ENCODE peak calls at places on chromosomes 13 and 19, in nine cellular contexts. P, X, F, E, G, S, O, T and Z are unnamed samples.
A peak's percentile ranks its signal among the peaks of the same experiment; 100 is the strongest.

GRCh38 chr19:40672038-40672437 is 18.4 kb downstream of the NUMBL start:
- DNase-seq in P (no peak), X (no peak), F (no peak), E (no peak), G (no peak), S (no peak), O (peak; percentile 13), T (no peak), Z (no peak)

GRCh38 chr19:40945645-40946044 is 45.4 kb upstream of the CYP2B6 start:
- DNase-seq in P (no peak), X (no peak), F (no peak), E (no peak), G (no peak), S (no peak), O (no peak), T (no peak), Z (no peak)

GRCh38 chr19:51366050-51366998 is at the start of gene ETFB:
- DNase-seq in P (peak; percentile 93), X (peak; percentile 86), F (peak; percentile 92), E (peak; percentile 98), G (peak; percentile 98), S (peak; percentile 99), O (peak; percentile 99), T (peak; percentile 89), Z (peak; percentile 99)

GRCh38 chr13:106475852-106476251 is 59.6 kb downstream of the EFNB2 start:
- DNase-seq in P (no peak), X (no peak), F (no peak), E (no peak), G (no peak), S (no peak), O (no peak), T (no peak), Z (no peak)

GRCh38 chr13:52862358-52863206 is 14.1 kb upstream of the PCDH8 start:
- DNase-seq in P (no peak), X (no peak), F (no peak), E (peak; percentile 62), G (no peak), S (no peak), O (no peak), T (no peak), Z (peak; percentile 41)

GRCh38 chr19:17491287-17491686 is 20.2 kb upstream of the PGLS start:
- DNase-seq in P (no peak), X (no peak), F (no peak), E (no peak), G (no peak), S (no peak), O (no peak), T (no peak), Z (no peak)

GRCh38 chr13:33918199-33918932 is 100.4 kb downstream of the RFC3 start:
- DNase-seq in P (no peak), X (no peak), F (peak; percentile 12), E (no peak), G (no peak), S (no peak), O (no peak), T (no peak), Z (no peak)

GRCh38 chr13:52832268-52832667 is 16.2 kb downstream of the PCDH8 start:
- DNase-seq in P (no peak), X (no peak), F (no peak), E (no peak), G (no peak), S (no peak), O (no peak), T (no peak), Z (no peak)

GRCh38 chr13:111304041-111304544 is 16.3 kb upstream of the TEX29 start:
- DNase-seq in P (no peak), X (no peak), F (no peak), E (no peak), G (no peak), S (no peak), O (no peak), T (no peak), Z (no peak)

GRCh38 chr19:51552996-51553725 is 17.9 kb upstream of the ZNF175 start:
- DNase-seq in P (no peak), X (peak; percentile 6), F (peak; percentile 31), E (peak; percentile 45), G (peak; percentile 54), S (no peak), O (peak; percentile 71), T (no peak), Z (peak; percentile 6)

GRCh38 chr13:112731667-112732616 is 42.1 kb downstream of the ATP11A start:
- DNase-seq in P (no peak), X (no peak), F (no peak), E (no peak), G (no peak), S (no peak), O (no peak), T (no peak), Z (no peak)
- H3K4me1 ChIP-seq in P (no peaks in the 10 kb centered on the region), X (no peaks in the 10 kb centered on the region), F (no peaks in the 10 kb centered on the region), E (peaks cover 6% of the 10 kb centered on the region), G (no peaks in the 10 kb centered on the region), S (peaks cover 25% of the 10 kb centered on the region), O (peaks cover 28% of the 10 kb centered on the region), T (no peaks in the 10 kb centered on the region), Z (no peaks in the 10 kb centered on the region)

DNA sequence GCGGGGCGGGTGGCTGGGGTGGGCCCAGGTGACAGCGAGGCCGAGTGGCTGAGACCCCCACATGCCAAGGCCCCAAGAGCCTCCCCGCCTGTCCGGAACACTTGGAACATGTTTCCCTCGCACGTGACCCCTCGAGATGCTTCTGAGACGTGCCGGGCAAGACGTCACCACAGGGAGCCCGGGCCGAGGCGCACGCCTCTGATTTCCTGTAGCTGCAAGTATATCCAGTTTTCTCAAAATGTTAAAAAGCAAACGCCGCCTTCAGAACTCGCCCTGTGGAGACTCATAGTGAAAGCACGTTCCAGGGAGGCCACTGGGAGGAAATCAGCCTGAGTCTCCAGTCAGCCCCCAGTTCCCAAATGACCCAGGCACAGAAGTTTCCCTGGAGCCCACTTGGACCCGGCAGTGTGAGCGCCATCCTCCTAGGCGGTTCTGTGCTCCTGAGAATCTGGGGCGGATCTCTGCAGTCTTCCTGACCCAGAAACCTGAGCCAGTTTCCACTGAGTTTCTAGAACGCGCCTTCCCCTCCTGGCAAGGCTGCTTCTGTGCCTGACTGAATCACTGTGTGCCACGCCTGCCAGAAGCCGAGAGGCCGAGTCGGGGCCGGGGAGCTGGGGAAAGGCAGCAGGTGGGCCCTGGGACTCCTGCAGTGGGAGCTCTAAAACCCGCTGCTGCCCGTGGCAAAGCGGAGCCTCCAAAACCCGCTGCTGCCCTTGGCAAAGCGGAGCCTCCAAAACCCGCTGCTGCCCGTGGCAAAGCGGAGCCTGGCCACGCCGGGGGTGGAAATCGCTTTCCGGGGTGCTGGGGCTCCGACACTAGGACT is 179.3 kb downstream of the KDM4B start:
- DNase-seq in P (peak; percentile 22), X (no peak), F (no peak), E (no peak), G (peak; percentile 24), S (peak; percentile 31), O (peak; percentile 73), T (no peak), Z (no peak)
- H3K36me3 ChIP-seq in P (no peaks in the 10 kb centered on the region), X (no peaks in the 10 kb centered on the region), F (peaks cover 22% of the 10 kb centered on the region), E (peaks cover 100% of the 10 kb centered on the region), G (peaks cover 18% of the 10 kb centered on the region), S (peaks cover 54% of the 10 kb centered on the region), O (peaks cover 2% of the 10 kb centered on the region), T (no peaks in the 10 kb centered on the region), Z (peaks cover 3% of the 10 kb centered on the region)

GRCh38 chr19:1151917-1152601 is 22.0 kb downstream of the SBNO2 start:
- DNase-seq in P (no peak), X (no peak), F (no peak), E (no peak), G (no peak), S (peak; percentile 76), O (peak; percentile 86), T (no peak), Z (no peak)

GRCh38 chr19:1150333-1151036 is 23.6 kb downstream of the SBNO2 start:
- DNase-seq in P (no peak), X (no peak), F (no peak), E (no peak), G (no peak), S (no peak), O (peak; percentile 53), T (no peak), Z (no peak)

GRCh38 chr19:1149259-1150045 is 24.6 kb downstream of the SBNO2 start:
- DNase-seq in P (no peak), X (no peak), F (no peak), E (no peak), G (no peak), S (no peak), O (peak; percentile 50), T (no peak), Z (no peak)

GRCh38 chr19:1153891-1154730 is 20.0 kb downstream of the SBNO2 start:
- DNase-seq in P (no peak), X (no peak), F (no peak), E (no peak), G (no peak), S (no peak), O (peak; percentile 61), T (no peak), Z (no peak)

GRCh38 chr19:1151037-1151716 is 22.9 kb downstream of the SBNO2 start:
- DNase-seq in P (no peak), X (no peak), F (no peak), E (no peak), G (no peak), S (no peak), O (peak; percentile 55), T (no peak), Z (no peak)
- H3K4me1 ChIP-seq in P (no peaks in the 10 kb centered on the region), X (no peaks in the 10 kb centered on the region), F (no peaks in the 10 kb centered on the region), E (peaks cover 42% of the 10 kb centered on the region), G (no peaks in the 10 kb centered on the region), S (peaks cover 47% of the 10 kb centered on the region), O (peaks cover 30% of the 10 kb centered on the region), T (no peaks in the 10 kb centered on the region), Z (no peaks in the 10 kb centered on the region)

GRCh38 chr13:94992277-94992989 is 280.1 kb upstream of the SOX21 start:
- DNase-seq in P (no peak), X (no peak), F (no peak), E (no peak), G (no peak), S (no peak), O (no peak), T (no peak), Z (no peak)

GRCh38 chr13:94997126-94997525 is 284.8 kb upstream of the SOX21 start:
- DNase-seq in P (no peak), X (no peak), F (no peak), E (no peak), G (no peak), S (no peak), O (no peak), T (no peak), Z (no peak)

GRCh38 chr13:94994506-94994905 is 282.2 kb upstream of the SOX21 start:
- DNase-seq in P (no peak), X (no peak), F (no peak), E (no peak), G (no peak), S (no peak), O (no peak), T (no peak), Z (peak; percentile 93)

GRCh38 chr13:94996445-94996844 is 284.1 kb upstream of the SOX21 start:
- DNase-seq in P (no peak), X (no peak), F (no peak), E (no peak), G (no peak), S (no peak), O (no peak), T (no peak), Z (no peak)

DNA sequence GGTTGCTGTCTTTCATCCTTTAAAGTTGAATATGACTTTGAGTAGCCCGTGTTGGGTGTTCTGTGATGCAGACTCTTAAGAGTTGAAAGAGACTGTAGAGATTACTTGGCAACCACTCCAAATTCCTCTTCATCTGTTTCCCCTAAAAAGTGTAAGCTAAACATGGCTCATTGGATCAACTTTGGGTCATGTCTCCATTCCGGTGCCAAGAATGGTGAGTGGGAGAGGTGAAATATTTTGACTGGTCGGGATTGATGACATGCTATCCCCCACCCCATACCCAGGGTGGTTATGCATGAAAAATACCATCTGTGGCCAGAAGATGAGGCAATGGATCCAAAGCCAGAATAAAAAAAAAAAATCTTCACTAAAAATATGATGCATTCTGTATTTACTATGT is 281.3 kb upstream of the SOX21 start:
- DNase-seq in P (no peak), X (no peak), F (no peak), E (no peak), G (no peak), S (no peak), O (no peak), T (no peak), Z (no peak)
- H3K36me3 ChIP-seq in P (no peaks in the 10 kb centered on the region), X (no peaks in the 10 kb centered on the region), F (no peaks in the 10 kb centered on the region), E (no peaks in the 10 kb centered on the region), G (no peaks in the 10 kb centered on the region), S (no peaks in the 10 kb centered on the region), O (no peaks in the 10 kb centered on the region), T (no peaks in the 10 kb centered on the region), Z (no peaks in the 10 kb centered on the region)